ENCODE peak calls at places on chromosomes 1 and 21, in eight cellular contexts. One of them, this sample, is unnamed.

GRCh38 chr1:44650159-44650831 is 24.0 kb downstream of the TMEM53 start:
- DNase-seq in heart right ventricle: peak
- DNase-seq in Peyer's patch: peak
- DNase-seq in esophagus squamous epithelium: no peak
- DNase-seq in neural progenitor cell: peak
- DNase-seq in PC-3: no peak
- DNase-seq in uterus: no peak
- DNase-seq in A549: no peak
- DNase-seq in this sample: no peak

GRCh38 chr1:177082855-177083741 is 81.4 kb downstream of the ASTN1 start:
- DNase-seq in A549: no peak
- DNase-seq in neural progenitor cell: no peak
- DNase-seq in uterus: no peak
- DNase-seq in PC-3: peak
- DNase-seq in heart right ventricle: no peak
- DNase-seq in esophagus squamous epithelium: no peak
- DNase-seq in Peyer's patch: no peak
- DNase-seq in this sample: no peak

GRCh38 chr1:53896673-53897229 is 2.8 kb downstream of the DIO1 start:
- DNase-seq in esophagus squamous epithelium: no peak
- DNase-seq in PC-3: peak
- DNase-seq in A549: no peak
- DNase-seq in heart right ventricle: no peak
- DNase-seq in Peyer's patch: no peak
- DNase-seq in uterus: peak
- DNase-seq in neural progenitor cell: no peak
- DNase-seq in this sample: no peak

GRCh38 chr21:35422011-35422410 is 372.9 kb upstream of the RUNX1 start:
- DNase-seq in heart right ventricle: no peak
- DNase-seq in PC-3: no peak
- DNase-seq in uterus: no peak
- DNase-seq in A549: no peak
- DNase-seq in esophagus squamous epithelium: no peak
- DNase-seq in Peyer's patch: no peak
- DNase-seq in neural progenitor cell: no peak
- DNase-seq in this sample: no peak

GRCh38 chr1:240020871-240021270 is 70.8 kb upstream of the FMN2 start:
- DNase-seq in A549: no peak
- DNase-seq in esophagus squamous epithelium: no peak
- DNase-seq in PC-3: no peak
- DNase-seq in neural progenitor cell: no peak
- DNase-seq in uterus: no peak
- DNase-seq in heart right ventricle: no peak
- DNase-seq in Peyer's patch: no peak
- DNase-seq in this sample: no peak

GRCh38 chr1:225481738-225482137 is 53.9 kb upstream of the LBR start:
- DNase-seq in PC-3: no peak
- DNase-seq in Peyer's patch: no peak
- DNase-seq in uterus: no peak
- DNase-seq in A549: no peak
- DNase-seq in neural progenitor cell: no peak
- DNase-seq in heart right ventricle: no peak
- DNase-seq in esophagus squamous epithelium: no peak
- DNase-seq in this sample: no peak

GRCh38 chr1:171788696-171789095 is 7.2 kb downstream of the METTL13 start:
- DNase-seq in heart right ventricle: no peak
- DNase-seq in Peyer's patch: no peak
- DNase-seq in uterus: no peak
- DNase-seq in PC-3: peak
- DNase-seq in neural progenitor cell: no peak
- DNase-seq in esophagus squamous epithelium: no peak
- DNase-seq in A549: no peak
- DNase-seq in this sample: no peak

GRCh38 chr21:36773111-36773510 is 74.2 kb downstream of the SIM2 start:
- DNase-seq in Peyer's patch: peak
- DNase-seq in heart right ventricle: peak
- DNase-seq in neural progenitor cell: no peak
- DNase-seq in uterus: peak
- DNase-seq in A549: peak
- DNase-seq in PC-3: peak
- DNase-seq in esophagus squamous epithelium: no peak
- DNase-seq in this sample: no peak

GRCh38 chr1:66929691-66929998 is 4.9 kb downstream of the MIER1 start:
- DNase-seq in uterus: no peak
- DNase-seq in PC-3: no peak
- DNase-seq in A549: no peak
- DNase-seq in heart right ventricle: no peak
- DNase-seq in esophagus squamous epithelium: no peak
- DNase-seq in neural progenitor cell: no peak
- DNase-seq in Peyer's patch: no peak
- DNase-seq in this sample: no peak

GRCh38 chr1:172343246-172344099 is 77.0 kb upstream of the C1orf105 start:
- DNase-seq in uterus: no peak
- DNase-seq in A549: no peak
- DNase-seq in heart right ventricle: no peak
- DNase-seq in neural progenitor cell: no peak
- DNase-seq in Peyer's patch: no peak
- DNase-seq in esophagus squamous epithelium: no peak
- DNase-seq in PC-3: peak
- DNase-seq in this sample: no peak

GRCh38 chr1:20829531-20829930 is 42.4 kb upstream of the HP1BP3 start:
- DNase-seq in neural progenitor cell: no peak
- DNase-seq in esophagus squamous epithelium: no peak
- DNase-seq in A549: no peak
- DNase-seq in uterus: no peak
- DNase-seq in heart right ventricle: no peak
- DNase-seq in Peyer's patch: no peak
- DNase-seq in PC-3: no peak
- DNase-seq in this sample: no peak

GRCh38 chr1:211118407-211119102 is 15.4 kb downstream of the KCNH1 start:
- DNase-seq in neural progenitor cell: no peak
- DNase-seq in A549: no peak
- DNase-seq in uterus: no peak
- DNase-seq in PC-3: peak
- DNase-seq in esophagus squamous epithelium: no peak
- DNase-seq in heart right ventricle: no peak
- DNase-seq in Peyer's patch: no peak
- DNase-seq in this sample: no peak

GRCh38 chr1:6041432-6042062 is 4.1 kb upstream of the KCNAB2 start:
- DNase-seq in neural progenitor cell: peak
- DNase-seq in heart right ventricle: no peak
- DNase-seq in Peyer's patch: no peak
- DNase-seq in PC-3: peak
- DNase-seq in A549: peak
- DNase-seq in esophagus squamous epithelium: no peak
- DNase-seq in uterus: no peak
- DNase-seq in this sample: peak

GRCh38 chr1:12475158-12475934 is 142.7 kb downstream of the DHRS3 start:
- DNase-seq in uterus: no peak
- DNase-seq in A549: no peak
- DNase-seq in Peyer's patch: peak
- DNase-seq in esophagus squamous epithelium: no peak
- DNase-seq in neural progenitor cell: no peak
- DNase-seq in heart right ventricle: no peak
- DNase-seq in PC-3: peak
- DNase-seq in this sample: no peak

GRCh38 chr1:61119085-61119484 is 36.7 kb downstream of the NFIA start:
- DNase-seq in Peyer's patch: peak
- DNase-seq in PC-3: no peak
- DNase-seq in neural progenitor cell: no peak
- DNase-seq in esophagus squamous epithelium: no peak
- DNase-seq in heart right ventricle: no peak
- DNase-seq in uterus: no peak
- DNase-seq in A549: peak
- DNase-seq in this sample: no peak

GRCh38 chr1:202329891-202330290 is 11.8 kb downstream of the UBE2T start:
- DNase-seq in uterus: no peak
- DNase-seq in neural progenitor cell: no peak
- DNase-seq in Peyer's patch: no peak
- DNase-seq in PC-3: no peak
- DNase-seq in A549: peak
- DNase-seq in heart right ventricle: no peak
- DNase-seq in esophagus squamous epithelium: no peak
- DNase-seq in this sample: no peak

GRCh38 chr21:31108969-31109368 is 70.7 kb upstream of the KRTAP19-8 start:
- DNase-seq in Peyer's patch: no peak
- DNase-seq in neural progenitor cell: peak
- DNase-seq in uterus: no peak
- DNase-seq in esophagus squamous epithelium: no peak
- DNase-seq in A549: no peak
- DNase-seq in heart right ventricle: no peak
- DNase-seq in PC-3: peak
- DNase-seq in this sample: no peak

GRCh38 chr21:34986561-34987533 is 62.3 kb downstream of the RUNX1 start:
- DNase-seq in A549: no peak
- DNase-seq in Peyer's patch: peak
- DNase-seq in esophagus squamous epithelium: no peak
- DNase-seq in uterus: no peak
- DNase-seq in PC-3: peak
- DNase-seq in heart right ventricle: no peak
- DNase-seq in neural progenitor cell: peak
- DNase-seq in this sample: peak

GRCh38 chr1:1177452-1178206 is 3.9 kb downstream of the TTLL10 start:
- DNase-seq in esophagus squamous epithelium: no peak
- DNase-seq in A549: no peak
- DNase-seq in heart right ventricle: no peak
- DNase-seq in Peyer's patch: peak
- DNase-seq in uterus: no peak
- DNase-seq in neural progenitor cell: peak
- DNase-seq in PC-3: no peak
- DNase-seq in this sample: no peak

GRCh38 chr1:153571706-153572105 is 6.1 kb upstream of the S100A2 start:
- DNase-seq in esophagus squamous epithelium: no peak
- DNase-seq in uterus: no peak
- DNase-seq in neural progenitor cell: no peak
- DNase-seq in heart right ventricle: no peak
- DNase-seq in Peyer's patch: no peak
- DNase-seq in A549: no peak
- DNase-seq in PC-3: no peak
- DNase-seq in this sample: no peak
- H3K27ac ChIP-seq in esophagus squamous epithelium: peak
- H3K27ac ChIP-seq in uterus: no peak
- H3K27ac ChIP-seq in neural progenitor cell: no peak
- H3K27ac ChIP-seq in heart right ventricle: peak
- H3K27ac ChIP-seq in Peyer's patch: no peak
- H3K27ac ChIP-seq in A549: peak
- H3K27ac ChIP-seq in PC-3: peak
- H3K27ac ChIP-seq in this sample: no peak

GRCh38 chr21:28018741-28019669 is 973.7 kb downstream of the LTN1 start:
- DNase-seq in uterus: no peak
- DNase-seq in A549: no peak
- DNase-seq in Peyer's patch: no peak
- DNase-seq in esophagus squamous epithelium: no peak
- DNase-seq in PC-3: peak
- DNase-seq in neural progenitor cell: no peak
- DNase-seq in heart right ventricle: no peak
- DNase-seq in this sample: no peak
- TF ChIP-seq CTCF in uterus: no peak
- TF ChIP-seq CTCF in A549: no peak
- TF ChIP-seq CTCF in Peyer's patch: no peak
- TF ChIP-seq CTCF in esophagus squamous epithelium: no peak
- TF ChIP-seq CTCF in PC-3: peak
- TF ChIP-seq CTCF in neural progenitor cell: no peak
- TF ChIP-seq CTCF in heart right ventricle: no peak
- TF ChIP-seq CTCF in this sample: no peak

GRCh38 chr21:43021756-43022600 is 47.6 kb downstream of the PKNOX1 start:
- DNase-seq in A549: no peak
- DNase-seq in PC-3: no peak
- DNase-seq in uterus: no peak
- DNase-seq in Peyer's patch: no peak
- DNase-seq in heart right ventricle: no peak
- DNase-seq in esophagus squamous epithelium: no peak
- DNase-seq in neural progenitor cell: no peak
- DNase-seq in this sample: no peak

GRCh38 chr21:43027846-43028731 is 47.5 kb downstream of the CBS start:
- DNase-seq in esophagus squamous epithelium: no peak
- DNase-seq in A549: no peak
- DNase-seq in Peyer's patch: no peak
- DNase-seq in PC-3: no peak
- DNase-seq in heart right ventricle: no peak
- DNase-seq in uterus: no peak
- DNase-seq in neural progenitor cell: no peak
- DNase-seq in this sample: no peak

GRCh38 chr21:43023175-43023574 is 48.8 kb downstream of the PKNOX1 start:
- DNase-seq in Peyer's patch: no peak
- DNase-seq in heart right ventricle: no peak
- DNase-seq in neural progenitor cell: no peak
- DNase-seq in esophagus squamous epithelium: no peak
- DNase-seq in A549: no peak
- DNase-seq in uterus: no peak
- DNase-seq in PC-3: no peak
- DNase-seq in this sample: no peak

GRCh38 chr21:43024737-43025136 is 50.4 kb downstream of the PKNOX1 start:
- DNase-seq in heart right ventricle: no peak
- DNase-seq in Peyer's patch: no peak
- DNase-seq in A549: no peak
- DNase-seq in PC-3: no peak
- DNase-seq in neural progenitor cell: no peak
- DNase-seq in uterus: no peak
- DNase-seq in esophagus squamous epithelium: no peak
- DNase-seq in this sample: no peak

GRCh38 chr21:43025636-43026180 is 49.9 kb downstream of the CBS start:
- DNase-seq in esophagus squamous epithelium: no peak
- DNase-seq in heart right ventricle: no peak
- DNase-seq in uterus: no peak
- DNase-seq in A549: no peak
- DNase-seq in PC-3: no peak
- DNase-seq in Peyer's patch: no peak
- DNase-seq in neural progenitor cell: peak
- DNase-seq in this sample: no peak
- H3K27ac ChIP-seq in esophagus squamous epithelium: no peak
- H3K27ac ChIP-seq in heart right ventricle: no peak
- H3K27ac ChIP-seq in uterus: no peak
- H3K27ac ChIP-seq in A549: no peak
- H3K27ac ChIP-seq in PC-3: no peak
- H3K27ac ChIP-seq in Peyer's patch: no peak
- H3K27ac ChIP-seq in neural progenitor cell: no peak
- H3K27ac ChIP-seq in this sample: no peak

DNA sequence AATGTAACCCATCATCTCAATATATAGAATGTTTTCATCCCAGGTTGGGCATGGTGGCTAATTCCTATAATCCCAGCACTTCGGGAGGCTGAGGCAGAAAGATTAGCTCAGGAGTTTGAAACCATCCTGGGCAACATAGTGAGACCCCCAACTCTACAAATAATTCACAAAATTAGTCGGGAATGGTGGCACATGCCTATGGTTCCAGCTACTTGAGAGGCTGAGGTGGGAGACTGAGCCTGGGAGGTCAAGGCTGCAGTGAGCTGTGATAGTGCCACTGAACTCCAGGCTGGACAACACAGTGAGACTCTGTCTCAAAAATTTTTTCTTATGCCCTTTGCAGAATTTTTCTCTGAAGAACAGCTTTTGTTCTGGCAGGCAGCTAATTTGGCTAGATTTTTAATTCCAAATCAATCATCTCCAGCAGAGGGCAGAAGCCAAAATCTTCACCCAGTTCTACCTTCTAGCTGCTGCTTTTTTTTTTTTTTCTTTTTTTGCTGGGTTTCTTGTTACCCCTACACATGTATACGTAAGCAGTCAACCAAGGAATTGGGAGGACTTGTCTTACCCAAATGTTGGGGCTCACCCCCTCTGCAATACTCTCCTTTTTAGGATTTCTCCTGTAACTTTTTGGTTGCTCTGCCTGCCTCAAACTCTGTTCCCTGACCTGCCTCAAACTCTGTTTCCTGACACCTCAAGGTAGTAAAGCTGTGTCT is 2.7 kb upstream of the RAD54L start:
- DNase-seq in Peyer's patch: no peak
- DNase-seq in heart right ventricle: no peak
- DNase-seq in A549: peak
- DNase-seq in uterus: no peak
- DNase-seq in neural progenitor cell: no peak
- DNase-seq in esophagus squamous epithelium: no peak
- DNase-seq in PC-3: peak
- DNase-seq in this sample: no peak
- TF ChIP-seq CTCF in Peyer's patch: peak
- TF ChIP-seq CTCF in heart right ventricle: no peak
- TF ChIP-seq CTCF in A549: peak
- TF ChIP-seq CTCF in uterus: peak
- TF ChIP-seq CTCF in neural progenitor cell: peak
- TF ChIP-seq CTCF in esophagus squamous epithelium: no peak
- TF ChIP-seq CTCF in PC-3: peak
- TF ChIP-seq CTCF in this sample: peak